ENCODE peak calls at places on chromosomes 7 and 10, in eight cellular contexts. One of them, this sample, is unnamed.

GRCh38 chr7:128035712-128036111 is 4.5 kb upstream of the LRRC4 start:
- DNase-seq in pancreas: no peak
- DNase-seq in lower leg skin: no peak
- DNase-seq in cardiac muscle cell: no peak
- DNase-seq in NCI-H2081: peak
- DNase-seq in stimulated activated CD8-positive, alpha-beta memory T cell treated with anti-CD3 and anti-CD28 coated beads, Interleukin-2, amount 100 ng/mL, for 1 hour: no peak
- DNase-seq in ELR: peak
- DNase-seq in GM12865: no peak
- DNase-seq in this sample: no peak

GRCh38 chr10:127527891-127528290 is 21.2 kb upstream of the NPS start:
- DNase-seq in pancreas: no peak
- DNase-seq in lower leg skin: no peak
- DNase-seq in cardiac muscle cell: no peak
- DNase-seq in NCI-H2081: no peak
- DNase-seq in stimulated activated CD8-positive, alpha-beta memory T cell treated with anti-CD3 and anti-CD28 coated beads, Interleukin-2, amount 100 ng/mL, for 1 hour: no peak
- DNase-seq in ELR: no peak
- DNase-seq in GM12865: no peak
- DNase-seq in this sample: peak

GRCh38 chr7:12244129-12244528 is 33.0 kb downstream of the TMEM106B start:
- DNase-seq in pancreas: peak
- DNase-seq in lower leg skin: no peak
- DNase-seq in cardiac muscle cell: peak
- DNase-seq in NCI-H2081: peak
- DNase-seq in stimulated activated CD8-positive, alpha-beta memory T cell treated with anti-CD3 and anti-CD28 coated beads, Interleukin-2, amount 100 ng/mL, for 1 hour: no peak
- DNase-seq in ELR: peak
- DNase-seq in GM12865: peak
- DNase-seq in this sample: no peak

GRCh38 chr10:122854648-122855047 is 9.0 kb upstream of the CUZD1 start:
- DNase-seq in pancreas: no peak
- DNase-seq in lower leg skin: no peak
- DNase-seq in cardiac muscle cell: no peak
- DNase-seq in NCI-H2081: no peak
- DNase-seq in stimulated activated CD8-positive, alpha-beta memory T cell treated with anti-CD3 and anti-CD28 coated beads, Interleukin-2, amount 100 ng/mL, for 1 hour: no peak
- DNase-seq in ELR: peak
- DNase-seq in GM12865: no peak
- DNase-seq in this sample: no peak

GRCh38 chr7:231030-231857 is 38.9 kb downstream of the FAM20C start:
- DNase-seq in pancreas: no peak
- DNase-seq in lower leg skin: no peak
- DNase-seq in cardiac muscle cell: no peak
- DNase-seq in NCI-H2081: no peak
- DNase-seq in stimulated activated CD8-positive, alpha-beta memory T cell treated with anti-CD3 and anti-CD28 coated beads, Interleukin-2, amount 100 ng/mL, for 1 hour: no peak
- DNase-seq in ELR: no peak
- DNase-seq in GM12865: no peak
- DNase-seq in this sample: no peak

GRCh38 chr7:48337012-48337621 is 165.9 kb downstream of the ABCA13 start:
- DNase-seq in pancreas: no peak
- DNase-seq in lower leg skin: no peak
- DNase-seq in cardiac muscle cell: peak
- DNase-seq in NCI-H2081: peak
- DNase-seq in stimulated activated CD8-positive, alpha-beta memory T cell treated with anti-CD3 and anti-CD28 coated beads, Interleukin-2, amount 100 ng/mL, for 1 hour: no peak
- DNase-seq in ELR: peak
- DNase-seq in GM12865: peak
- DNase-seq in this sample: no peak

GRCh38 chr7:87474533-87475358 is 734 bp downstream of the ABCB4 start:
- DNase-seq in pancreas: no peak
- DNase-seq in lower leg skin: no peak
- DNase-seq in cardiac muscle cell: no peak
- DNase-seq in NCI-H2081: no peak
- DNase-seq in stimulated activated CD8-positive, alpha-beta memory T cell treated with anti-CD3 and anti-CD28 coated beads, Interleukin-2, amount 100 ng/mL, for 1 hour: no peak
- DNase-seq in ELR: peak
- DNase-seq in GM12865: peak
- DNase-seq in this sample: no peak

GRCh38 chr7:106023369-106024322 is 60.6 kb downstream of the CDHR3 start:
- DNase-seq in pancreas: no peak
- DNase-seq in lower leg skin: no peak
- DNase-seq in cardiac muscle cell: no peak
- DNase-seq in NCI-H2081: no peak
- DNase-seq in stimulated activated CD8-positive, alpha-beta memory T cell treated with anti-CD3 and anti-CD28 coated beads, Interleukin-2, amount 100 ng/mL, for 1 hour: no peak
- DNase-seq in ELR: no peak
- DNase-seq in GM12865: peak
- DNase-seq in this sample: no peak

GRCh38 chr7:47488205-47488968 is 93.5 kb downstream of the TNS3 start:
- DNase-seq in pancreas: no peak
- DNase-seq in lower leg skin: no peak
- DNase-seq in cardiac muscle cell: no peak
- DNase-seq in NCI-H2081: no peak
- DNase-seq in stimulated activated CD8-positive, alpha-beta memory T cell treated with anti-CD3 and anti-CD28 coated beads, Interleukin-2, amount 100 ng/mL, for 1 hour: no peak
- DNase-seq in ELR: no peak
- DNase-seq in GM12865: no peak
- DNase-seq in this sample: no peak

GRCh38 chr10:127159648-127160245 is 36.6 kb downstream of the INSYN2A start:
- DNase-seq in pancreas: no peak
- DNase-seq in lower leg skin: no peak
- DNase-seq in cardiac muscle cell: no peak
- DNase-seq in NCI-H2081: no peak
- DNase-seq in stimulated activated CD8-positive, alpha-beta memory T cell treated with anti-CD3 and anti-CD28 coated beads, Interleukin-2, amount 100 ng/mL, for 1 hour: no peak
- DNase-seq in ELR: no peak
- DNase-seq in GM12865: no peak
- DNase-seq in this sample: no peak

GRCh38 chr7:12949060-12950045 is 261.9 kb downstream of the ARL4A start:
- DNase-seq in pancreas: no peak
- DNase-seq in lower leg skin: no peak
- DNase-seq in cardiac muscle cell: no peak
- DNase-seq in NCI-H2081: no peak
- DNase-seq in stimulated activated CD8-positive, alpha-beta memory T cell treated with anti-CD3 and anti-CD28 coated beads, Interleukin-2, amount 100 ng/mL, for 1 hour: no peak
- DNase-seq in ELR: no peak
- DNase-seq in GM12865: no peak
- DNase-seq in this sample: no peak

GRCh38 chr10:26516540-26517101 is 78.5 kb downstream of the APBB1IP start:
- DNase-seq in pancreas: no peak
- DNase-seq in lower leg skin: no peak
- DNase-seq in cardiac muscle cell: no peak
- DNase-seq in NCI-H2081: no peak
- DNase-seq in stimulated activated CD8-positive, alpha-beta memory T cell treated with anti-CD3 and anti-CD28 coated beads, Interleukin-2, amount 100 ng/mL, for 1 hour: no peak
- DNase-seq in ELR: no peak
- DNase-seq in GM12865: no peak
- DNase-seq in this sample: no peak

GRCh38 chr7:41567350-41568114 is 135.4 kb downstream of the INHBA start:
- DNase-seq in pancreas: no peak
- DNase-seq in lower leg skin: no peak
- DNase-seq in cardiac muscle cell: no peak
- DNase-seq in NCI-H2081: no peak
- DNase-seq in stimulated activated CD8-positive, alpha-beta memory T cell treated with anti-CD3 and anti-CD28 coated beads, Interleukin-2, amount 100 ng/mL, for 1 hour: no peak
- DNase-seq in ELR: peak
- DNase-seq in GM12865: no peak
- DNase-seq in this sample: no peak

GRCh38 chr7:139735912-139736595 is 41.7 kb downstream of the HIPK2 start:
- DNase-seq in pancreas: no peak
- DNase-seq in lower leg skin: peak
- DNase-seq in cardiac muscle cell: no peak
- DNase-seq in NCI-H2081: no peak
- DNase-seq in stimulated activated CD8-positive, alpha-beta memory T cell treated with anti-CD3 and anti-CD28 coated beads, Interleukin-2, amount 100 ng/mL, for 1 hour: no peak
- DNase-seq in ELR: no peak
- DNase-seq in GM12865: no peak
- DNase-seq in this sample: no peak

GRCh38 chr7:135334830-135335543 is 101.3 kb downstream of the STRA8 start:
- DNase-seq in pancreas: no peak
- DNase-seq in lower leg skin: peak
- DNase-seq in cardiac muscle cell: no peak
- DNase-seq in NCI-H2081: peak
- DNase-seq in stimulated activated CD8-positive, alpha-beta memory T cell treated with anti-CD3 and anti-CD28 coated beads, Interleukin-2, amount 100 ng/mL, for 1 hour: no peak
- DNase-seq in ELR: no peak
- DNase-seq in GM12865: no peak
- DNase-seq in this sample: no peak

GRCh38 chr10:95742529-95742884 is 13.5 kb upstream of the ENTPD1 start:
- DNase-seq in pancreas: peak
- DNase-seq in lower leg skin: no peak
- DNase-seq in cardiac muscle cell: no peak
- DNase-seq in NCI-H2081: peak
- DNase-seq in stimulated activated CD8-positive, alpha-beta memory T cell treated with anti-CD3 and anti-CD28 coated beads, Interleukin-2, amount 100 ng/mL, for 1 hour: no peak
- DNase-seq in ELR: no peak
- DNase-seq in GM12865: peak
- DNase-seq in this sample: no peak

GRCh38 chr10:80070068-80070467 is 8.4 kb upstream of the TMEM254 start:
- DNase-seq in pancreas: no peak
- DNase-seq in lower leg skin: no peak
- DNase-seq in cardiac muscle cell: no peak
- DNase-seq in NCI-H2081: no peak
- DNase-seq in stimulated activated CD8-positive, alpha-beta memory T cell treated with anti-CD3 and anti-CD28 coated beads, Interleukin-2, amount 100 ng/mL, for 1 hour: no peak
- DNase-seq in ELR: no peak
- DNase-seq in GM12865: no peak
- DNase-seq in this sample: no peak

GRCh38 chr10:34075269-34075926 is 739.7 kb downstream of the PARD3 start:
- DNase-seq in pancreas: no peak
- DNase-seq in lower leg skin: no peak
- DNase-seq in cardiac muscle cell: no peak
- DNase-seq in NCI-H2081: no peak
- DNase-seq in stimulated activated CD8-positive, alpha-beta memory T cell treated with anti-CD3 and anti-CD28 coated beads, Interleukin-2, amount 100 ng/mL, for 1 hour: no peak
- DNase-seq in ELR: no peak
- DNase-seq in GM12865: no peak
- DNase-seq in this sample: peak

GRCh38 chr10:51369903-51370302 is 295.6 kb downstream of the PRKG1 start:
- DNase-seq in pancreas: no peak
- DNase-seq in lower leg skin: no peak
- DNase-seq in cardiac muscle cell: no peak
- DNase-seq in NCI-H2081: no peak
- DNase-seq in stimulated activated CD8-positive, alpha-beta memory T cell treated with anti-CD3 and anti-CD28 coated beads, Interleukin-2, amount 100 ng/mL, for 1 hour: no peak
- DNase-seq in ELR: peak
- DNase-seq in GM12865: no peak
- DNase-seq in this sample: no peak

GRCh38 chr7:157595086-157595855 is 258.5 kb downstream of the DNAJB6 start:
- DNase-seq in pancreas: no peak
- DNase-seq in lower leg skin: no peak
- DNase-seq in cardiac muscle cell: no peak
- DNase-seq in NCI-H2081: no peak
- DNase-seq in stimulated activated CD8-positive, alpha-beta memory T cell treated with anti-CD3 and anti-CD28 coated beads, Interleukin-2, amount 100 ng/mL, for 1 hour: no peak
- DNase-seq in ELR: no peak
- DNase-seq in GM12865: no peak
- DNase-seq in this sample: no peak

GRCh38 chr7:45596665-45597095 is 22.5 kb downstream of the ADCY1 start:
- DNase-seq in pancreas: no peak
- DNase-seq in lower leg skin: no peak
- DNase-seq in cardiac muscle cell: no peak
- DNase-seq in NCI-H2081: no peak
- DNase-seq in stimulated activated CD8-positive, alpha-beta memory T cell treated with anti-CD3 and anti-CD28 coated beads, Interleukin-2, amount 100 ng/mL, for 1 hour: no peak
- DNase-seq in ELR: no peak
- DNase-seq in GM12865: no peak
- DNase-seq in this sample: no peak

GRCh38 chr7:115306541-115306940 is 384.6 kb downstream of the MDFIC start:
- DNase-seq in pancreas: no peak
- DNase-seq in lower leg skin: no peak
- DNase-seq in cardiac muscle cell: no peak
- DNase-seq in NCI-H2081: peak
- DNase-seq in stimulated activated CD8-positive, alpha-beta memory T cell treated with anti-CD3 and anti-CD28 coated beads, Interleukin-2, amount 100 ng/mL, for 1 hour: no peak
- DNase-seq in ELR: no peak
- DNase-seq in GM12865: no peak
- DNase-seq in this sample: no peak

GRCh38 chr10:36647540-36647939 is 477.9 kb upstream of the ANKRD30A start:
- DNase-seq in pancreas: no peak
- DNase-seq in lower leg skin: no peak
- DNase-seq in cardiac muscle cell: no peak
- DNase-seq in NCI-H2081: no peak
- DNase-seq in stimulated activated CD8-positive, alpha-beta memory T cell treated with anti-CD3 and anti-CD28 coated beads, Interleukin-2, amount 100 ng/mL, for 1 hour: no peak
- DNase-seq in ELR: no peak
- DNase-seq in GM12865: no peak
- DNase-seq in this sample: no peak

GRCh38 chr10:80443531-80443974 is 10.6 kb upstream of the TSPAN14 start:
- DNase-seq in pancreas: no peak
- DNase-seq in lower leg skin: no peak
- DNase-seq in cardiac muscle cell: no peak
- DNase-seq in NCI-H2081: no peak
- DNase-seq in stimulated activated CD8-positive, alpha-beta memory T cell treated with anti-CD3 and anti-CD28 coated beads, Interleukin-2, amount 100 ng/mL, for 1 hour: no peak
- DNase-seq in ELR: peak
- DNase-seq in GM12865: peak
- DNase-seq in this sample: no peak

GRCh38 chr7:108596560-108596959 is 26.9 kb downstream of the DNAJB9 start:
- DNase-seq in pancreas: no peak
- DNase-seq in lower leg skin: no peak
- DNase-seq in cardiac muscle cell: no peak
- DNase-seq in NCI-H2081: no peak
- DNase-seq in stimulated activated CD8-positive, alpha-beta memory T cell treated with anti-CD3 and anti-CD28 coated beads, Interleukin-2, amount 100 ng/mL, for 1 hour: no peak
- DNase-seq in ELR: no peak
- DNase-seq in GM12865: no peak
- DNase-seq in this sample: no peak

GRCh38 chr7:97009753-97010732 is 4.7 kb downstream of the DLX6 start:
- DNase-seq in pancreas: no peak
- DNase-seq in lower leg skin: no peak
- DNase-seq in cardiac muscle cell: no peak
- DNase-seq in NCI-H2081: no peak
- DNase-seq in stimulated activated CD8-positive, alpha-beta memory T cell treated with anti-CD3 and anti-CD28 coated beads, Interleukin-2, amount 100 ng/mL, for 1 hour: no peak
- DNase-seq in ELR: no peak
- DNase-seq in GM12865: no peak
- DNase-seq in this sample: no peak

GRCh38 chr7:141915565-141915964 is 634 bp upstream of the OR9A4 start:
- DNase-seq in pancreas: peak
- DNase-seq in lower leg skin: no peak
- DNase-seq in cardiac muscle cell: no peak
- DNase-seq in NCI-H2081: no peak
- DNase-seq in stimulated activated CD8-positive, alpha-beta memory T cell treated with anti-CD3 and anti-CD28 coated beads, Interleukin-2, amount 100 ng/mL, for 1 hour: no peak
- DNase-seq in ELR: no peak
- DNase-seq in GM12865: no peak
- DNase-seq in this sample: no peak

GRCh38 chr10:75967491-75967890 is 536.1 kb downstream of the LRMDA start:
- DNase-seq in pancreas: no peak
- DNase-seq in lower leg skin: no peak
- DNase-seq in cardiac muscle cell: no peak
- DNase-seq in NCI-H2081: peak
- DNase-seq in stimulated activated CD8-positive, alpha-beta memory T cell treated with anti-CD3 and anti-CD28 coated beads, Interleukin-2, amount 100 ng/mL, for 1 hour: no peak
- DNase-seq in ELR: no peak
- DNase-seq in GM12865: no peak
- DNase-seq in this sample: no peak